ENCODE peak calls at places on chromosomes 1 and 21, in nine cellular contexts. P is esophagus squamous epithelium, B is cardiac muscle cell, Y is stomach, E is colonic mucosa, W is tibial nerve, Q is left ventricle myocardium inferior, N is brain microvascular endothelial cell, S is astrocyte of the spinal cord. D is an unnamed sample.

GRCh38 chr21:31203371-31204054 is 140.5 kb downstream of the TIAM1 start:
- DNase-seq in P (no peak), B (no peak), Y (no peak), E (no peak), W (no peak), Q (no peak), N (peak; percentile 44), S (peak; percentile 82), D (no peak)

GRCh38 chr1:163173121-163173520 is 29.6 kb downstream of the RGS5 start:
- DNase-seq in P (no peak), B (no peak), Y (no peak), E (no peak), W (no peak), Q (no peak), N (no peak), S (peak; percentile 49), D (no peak)

GRCh38 chr1:6358757-6359567 is 34.6 kb downstream of the ACOT7 start:
- DNase-seq in P (no peak), B (peak; percentile 20), Y (no peak), E (peak; percentile 58), W (no peak), Q (no peak), N (peak; percentile 61), S (peak; percentile 69), D (peak; percentile 31)

GRCh38 chr1:152022521-152022920 is 14.3 kb downstream of the S100A11 start:
- DNase-seq in P (no peak), B (no peak), Y (no peak), E (no peak), W (no peak), Q (no peak), N (no peak), S (no peak), D (no peak)

GRCh38 chr1:182189535-182190066 is 128.1 kb upstream of the ZNF648 start:
- DNase-seq in P (no peak), B (no peak), Y (no peak), E (no peak), W (no peak), Q (no peak), N (no peak), S (peak; percentile 33), D (no peak)

GRCh38 chr1:19032413-19032695 is 75.9 kb upstream of the IFFO2 start:
- DNase-seq in P (no peak), B (no peak), Y (no peak), E (no peak), W (no peak), Q (no peak), N (no peak), S (no peak), D (no peak)

GRCh38 chr1:219150913-219151312 is 22.8 kb upstream of the LYPLAL1 start:
- DNase-seq in P (no peak), B (no peak), Y (no peak), E (no peak), W (no peak), Q (no peak), N (no peak), S (no peak), D (no peak)

GRCh38 chr1:209480345-209480744 is 103.2 kb upstream of the CAMK1G start:
- DNase-seq in P (no peak), B (no peak), Y (no peak), E (no peak), W (no peak), Q (no peak), N (no peak), S (no peak), D (no peak)

GRCh38 chr1:117600325-117600916 is 5.4 kb upstream of the TENT5C start:
- DNase-seq in P (no peak), B (no peak), Y (no peak), E (no peak), W (no peak), Q (no peak), N (no peak), S (no peak), D (no peak)

GRCh38 chr1:201006450-201006849 is 17.1 kb downstream of the KIF21B start:
- DNase-seq in P (no peak), B (no peak), Y (no peak), E (no peak), W (no peak), Q (no peak), N (peak; percentile 28), S (no peak), D (no peak)

GRCh38 chr1:201019321-201019977 is 4.1 kb downstream of the KIF21B start:
- DNase-seq in P (peak; percentile 59), B (no peak), Y (peak; percentile 75), E (peak; percentile 93), W (peak; percentile 36), Q (peak; percentile 42), N (peak; percentile 64), S (peak; percentile 43), D (peak; percentile 83)

GRCh38 chr21:32682696-32683474 is 44.9 kb downstream of the SYNJ1 start:
- DNase-seq in P (no peak), B (no peak), Y (no peak), E (no peak), W (no peak), Q (no peak), N (no peak), S (no peak), D (no peak)

GRCh38 chr21:32690085-32690484 is 37.7 kb downstream of the SYNJ1 start:
- DNase-seq in P (no peak), B (no peak), Y (no peak), E (no peak), W (no peak), Q (no peak), N (no peak), S (no peak), D (no peak)

GRCh38 chr21:32693581-32693980 is 34.2 kb downstream of the SYNJ1 start:
- DNase-seq in P (no peak), B (no peak), Y (no peak), E (no peak), W (no peak), Q (no peak), N (no peak), S (no peak), D (no peak)

DNA sequence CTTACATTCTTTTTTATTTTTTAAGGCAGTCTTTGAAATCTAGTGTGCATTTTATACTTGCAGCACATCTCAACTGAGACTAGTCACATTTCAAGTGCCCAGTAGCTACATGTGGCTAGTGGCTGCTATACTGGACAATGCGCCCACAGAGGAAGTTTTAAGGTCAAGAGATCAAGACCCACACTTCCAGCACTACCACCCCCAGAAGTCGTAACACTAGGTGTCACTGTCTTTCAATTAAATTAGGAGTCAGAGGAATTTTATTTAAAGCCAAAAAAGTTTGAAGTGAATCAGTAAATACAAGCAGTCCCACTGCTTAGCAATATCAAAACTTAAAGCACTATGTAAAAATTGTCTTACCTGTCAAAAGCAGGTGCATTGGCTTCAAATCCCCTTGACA is 39.9 kb downstream of the SYNJ1 start:
- DNase-seq in P (no peak), B (no peak), Y (no peak), E (no peak), W (no peak), Q (no peak), N (no peak), S (no peak), D (no peak)
- TF ChIP-seq CTCF in P (no peak), B (no peak), Y (no peak), E (no peak), W (no peak), Q (peak; percentile 27), N (no peak), S (no peak), D (no peak)

GRCh38 chr1:81371864-81372263 is 428.9 kb upstream of the ADGRL2 start:
- DNase-seq in P (no peak), B (no peak), Y (no peak), E (no peak), W (no peak), Q (no peak), N (no peak), S (no peak), D (no peak)

GRCh38 chr1:81379430-81379829 is 421.3 kb upstream of the ADGRL2 start:
- DNase-seq in P (no peak), B (no peak), Y (no peak), E (no peak), W (no peak), Q (no peak), N (no peak), S (no peak), D (no peak)

GRCh38 chr1:81375884-81376548 is 424.7 kb upstream of the ADGRL2 start:
- DNase-seq in P (no peak), B (no peak), Y (no peak), E (no peak), W (no peak), Q (no peak), N (no peak), S (no peak), D (no peak)

GRCh38 chr1:81374481-81374880 is 426.3 kb upstream of the ADGRL2 start:
- DNase-seq in P (no peak), B (no peak), Y (no peak), E (no peak), W (no peak), Q (no peak), N (no peak), S (no peak), D (no peak)

GRCh38 chr1:81377406-81377805 is 423.3 kb upstream of the ADGRL2 start:
- DNase-seq in P (no peak), B (no peak), Y (no peak), E (peak; percentile 23), W (no peak), Q (no peak), N (no peak), S (no peak), D (no peak)
- TF ChIP-seq CTCF in P (no peak), B (no peak), Y (no peak), E (no peak), W (no peak), Q (peak; percentile 45), N (no peak), S (no peak), D (no peak)

DNA sequence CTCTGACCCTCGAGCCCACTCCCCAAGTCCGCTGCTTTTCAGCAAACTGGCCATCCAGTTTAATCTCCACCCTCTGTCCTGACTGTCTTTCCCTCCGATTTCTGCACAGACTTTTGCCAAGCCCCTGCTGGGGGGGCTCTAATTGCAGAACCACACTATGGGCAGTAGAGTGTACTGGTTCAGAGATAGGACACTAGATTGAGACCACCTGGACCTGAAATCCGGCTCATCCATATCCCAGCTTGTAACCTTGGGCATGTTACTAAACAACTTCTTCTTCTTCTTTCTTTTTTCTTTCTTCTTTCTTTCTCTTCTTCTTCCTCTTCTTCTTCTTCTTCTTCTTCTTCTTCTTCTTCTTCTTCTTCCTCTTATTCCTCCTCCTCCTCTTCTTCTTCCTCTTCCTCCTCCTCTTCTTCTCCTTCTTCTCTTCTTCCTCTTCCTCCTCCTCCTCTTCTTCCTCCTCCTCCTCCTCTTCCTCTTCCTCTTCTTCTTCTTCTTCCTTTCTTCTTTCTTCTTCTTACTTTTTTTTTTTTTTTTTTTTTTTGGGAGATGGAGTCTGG is 7.7 kb downstream of the LRRC71 start:
- DNase-seq in P (no peak), B (no peak), Y (no peak), E (no peak), W (no peak), Q (no peak), N (no peak), S (no peak), D (no peak)
- TF ChIP-seq CTCF in P (no peak), B (no peak), Y (no peak), E (peak; percentile 24), W (peak; percentile 8), Q (peak; percentile 9), N (no peak), S (no peak), D (no peak)

DNA sequence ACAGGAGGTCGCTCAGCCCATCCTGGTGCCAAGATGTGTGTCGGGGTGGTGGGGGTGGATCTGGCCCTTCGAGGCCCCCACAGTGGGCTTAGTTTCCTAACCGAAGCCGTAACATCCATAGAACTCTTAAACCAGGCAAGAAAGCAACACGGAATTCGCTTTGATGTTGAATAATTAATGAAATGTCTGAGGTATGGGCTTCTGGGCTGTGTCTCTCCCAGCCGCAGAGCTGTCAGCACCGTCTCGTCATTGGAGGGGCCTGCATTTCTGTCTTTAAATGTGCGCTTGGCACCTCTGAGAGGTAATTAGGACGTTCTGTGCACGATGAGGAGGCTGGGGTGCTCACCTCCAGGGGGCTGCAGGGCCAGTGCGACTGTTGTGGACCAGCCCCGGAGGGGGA is 13.3 kb upstream of the PLCH2 start:
- DNase-seq in P (no peak), B (peak; percentile 55), Y (no peak), E (no peak), W (no peak), Q (no peak), N (no peak), S (no peak), D (no peak)
- TF ChIP-seq CTCF in P (no peak), B (no peak), Y (no peak), E (no peak), W (no peak), Q (no peak), N (no peak), S (no peak), D (no peak)